ENCODE peak calls at places on chromosomes 13 and 19, in four cellular contexts. F is OCI-LY7, G is bronchial epithelial cell, I is BJ. L is an unnamed sample.
A peak's percentile ranks its signal among the peaks of the same experiment; 100 is the strongest.

GRCh38 chr19:51339687-51340656 is 2.0 kb downstream of the VSIG10L start:
- DNase-seq in F (peak; percentile 87), G (peak; percentile 85), I (peak; percentile 78), L (peak; percentile 92)

GRCh38 chr13:21528616-21529015 is 69.5 kb upstream of the ZDHHC20 start:
- DNase-seq in F (no peak), G (no peak), I (peak; percentile 64), L (no peak)

GRCh38 chr19:18418034-18418724 is 1.0 kb upstream of the SSBP4 start:
- DNase-seq in F (no peak), G (no peak), I (no peak), L (no peak)

GRCh38 chr13:98098511-98098910 is 44.4 kb upstream of the FARP1 start:
- DNase-seq in F (no peak), G (no peak), I (no peak), L (no peak)

GRCh38 chr13:45402641-45403040 is 15.5 kb downstream of the SLC25A30 start:
- DNase-seq in F (no peak), G (no peak), I (no peak), L (no peak)

GRCh38 chr19:56660381-56661105 is 11.0 kb downstream of the ZNF835 start:
- DNase-seq in F (no peak), G (no peak), I (no peak), L (no peak)

GRCh38 chr19:38953677-38954076 is 21.9 kb downstream of the FBXO17 start:
- DNase-seq in F (no peak), G (no peak), I (no peak), L (no peak)

GRCh38 chr13:30998548-30999140 is 66.2 kb downstream of the TEX26 start:
- DNase-seq in F (no peak), G (no peak), I (no peak), L (peak; percentile 27)

GRCh38 chr19:5001547-5002131 is 32.7 kb downstream of the KDM4B start:
- DNase-seq in F (peak; percentile 55), G (peak; percentile 40), I (peak; percentile 34), L (peak; percentile 79)

GRCh38 chr13:44815507-44816074 is 173.7 kb downstream of the NUFIP1 start:
- DNase-seq in F (no peak), G (peak; percentile 96), I (peak; percentile 84), L (peak; percentile 68)

DNA sequence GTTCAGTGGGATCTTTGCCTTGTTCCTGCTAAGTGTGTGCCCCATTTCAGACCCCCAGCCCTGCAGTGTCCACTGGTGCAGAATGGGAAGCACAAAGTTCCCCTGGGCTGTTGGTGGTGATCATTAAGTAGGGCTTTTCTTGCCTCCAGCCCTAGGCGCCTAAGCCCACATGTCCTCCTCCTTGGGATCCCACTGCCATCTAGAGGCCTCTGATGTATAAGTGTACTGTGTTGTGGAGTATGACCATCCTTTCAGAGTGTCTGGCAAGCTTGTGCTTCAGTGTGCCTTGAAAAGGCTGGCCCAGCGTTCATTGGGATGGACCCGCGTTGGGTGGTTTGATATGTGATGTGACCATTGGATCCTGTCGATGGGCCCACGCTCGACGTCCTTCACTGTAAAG is 71.2 kb downstream of the WASF3 start:
- DNase-seq in F (peak; percentile 10), G (peak; percentile 28), I (no peak), L (no peak)
- TF ChIP-seq CTCF in F (no peak), G (peak; percentile 32), I (peak; percentile 22), L (peak; percentile 33)

GRCh38 chr13:33224686-33225085 is 60.9 kb downstream of the STARD13 start:
- DNase-seq in F (no peak), G (no peak), I (no peak), L (no peak)
- TF ChIP-seq CTCF in F (no peak), G (no peak), I (no peak), L (no peak)

DNA sequence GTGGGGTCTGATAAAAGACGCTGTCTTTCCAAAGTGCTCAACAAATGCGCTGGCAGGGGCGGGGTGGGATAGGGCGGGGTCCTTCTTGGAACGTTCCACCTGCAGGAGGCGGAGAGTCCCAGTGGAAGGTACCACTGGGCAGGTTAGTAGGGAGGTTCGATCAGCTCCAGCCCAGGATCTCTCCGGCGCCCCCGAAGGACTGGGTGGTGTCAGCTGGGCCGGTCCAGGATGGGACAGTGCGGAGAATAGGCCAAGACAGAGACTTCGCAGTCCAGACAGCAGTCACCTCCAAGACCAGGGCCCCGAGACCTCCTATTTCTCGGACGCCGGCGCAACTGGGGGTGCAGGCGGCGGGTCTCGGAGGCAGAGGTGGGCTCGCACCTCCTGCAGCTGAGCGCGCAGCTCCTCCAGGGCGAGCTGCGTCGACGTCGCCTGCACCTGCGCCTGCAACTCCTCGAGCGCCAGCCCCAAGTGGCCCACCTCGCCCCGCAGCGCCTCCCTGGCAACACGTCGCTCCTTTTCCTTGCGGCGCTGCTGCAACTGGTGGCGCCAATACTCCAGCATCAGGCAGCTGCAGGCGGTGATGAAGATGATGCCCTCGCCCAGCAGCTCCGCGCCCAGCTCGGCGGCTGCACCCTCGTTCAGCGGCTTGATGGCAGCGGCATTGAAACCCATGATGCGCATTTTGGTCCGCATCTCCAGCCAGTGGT is 21.6 kb downstream of the VASP start:
- DNase-seq in F (no peak), G (peak; percentile 75), I (no peak), L (no peak)
- TF ChIP-seq CTCF in F (no peak), G (peak; percentile 12), I (no peak), L (no peak)

GRCh38 chr13:62643007-62643483 is 1227.4 kb upstream of the PCDH20 start:
- DNase-seq in F (no peak), G (peak; percentile 19), I (no peak), L (no peak)
- TF ChIP-seq CTCF in F (no peak), G (no peak), I (no peak), L (no peak)

DNA sequence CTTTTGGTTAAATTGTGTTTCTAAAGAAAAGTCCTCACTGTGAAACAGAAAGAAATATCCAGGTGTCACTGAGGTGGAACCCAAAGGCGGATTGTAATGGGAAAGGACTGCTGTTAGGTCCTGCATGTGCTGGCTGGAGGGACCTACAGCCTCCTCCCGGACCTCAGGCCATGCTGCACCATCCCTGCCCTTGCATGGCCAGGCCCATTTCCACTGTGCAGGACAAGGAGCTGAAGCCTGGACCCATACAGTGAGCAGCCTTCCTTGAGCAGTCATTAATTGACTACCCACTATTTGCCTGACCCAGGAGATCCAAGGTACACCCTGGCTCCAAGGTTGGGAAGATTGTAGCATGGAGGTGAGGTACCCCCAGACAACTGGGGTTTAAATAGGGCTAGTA is 17.6 kb downstream of the VSTM2B start:
- DNase-seq in F (no peak), G (no peak), I (no peak), L (no peak)
- TF ChIP-seq CTCF in F (no peak), G (no peak), I (no peak), L (no peak)